ENCODE peak calls at places on chromosomes 3 and 15, in six cellular contexts. B, P, S, T, D and N are unnamed samples.

GRCh38 chr3:183275418-183275817 is 22.4 kb downstream of the B3GNT5 start:
- DNase-seq in S (peak), T (no peak), D (no peak), B (no peak), P (no peak), N (no peak)

GRCh38 chr3:159929181-159929893 is 59.3 kb upstream of the IL12A start:
- DNase-seq in P (peak), B (no peak), D (no peak), S (peak), T (no peak), N (no peak)

GRCh38 chr3:48301814-48302194 is 31.7 kb downstream of the SPINK8 start:
- DNase-seq in D (no peak), S (peak), B (peak), P (peak), T (peak), N (peak)

GRCh38 chr3:23959147-23959900 is 14.2 kb downstream of the NR1D2 start:
- DNase-seq in S (no peak), T (no peak), D (no peak), P (peak), B (no peak), N (no peak)

GRCh38 chr3:4139462-4140140 is 163.6 kb upstream of the SETMAR start:
- DNase-seq in B (no peak), P (no peak), D (no peak), S (no peak), T (no peak), N (no peak)

GRCh38 chr3:12372762-12373280 is 84.0 kb downstream of the PPARG start:
- DNase-seq in B (no peak), T (no peak), D (no peak), P (no peak), S (no peak), N (no peak)

GRCh38 chr3:114274929-114275328 is 18.9 kb upstream of the TIGIT start:
- DNase-seq in B (no peak), T (no peak), S (peak), P (no peak), D (no peak), N (no peak)

GRCh38 chr15:38972831-38973230 is 408.2 kb upstream of the RASGRP1 start:
- DNase-seq in S (no peak), B (no peak), D (no peak), T (no peak), P (no peak), N (no peak)

GRCh38 chr3:29416514-29416913 is 135.6 kb downstream of the RBMS3 start:
- DNase-seq in P (no peak), S (no peak), B (no peak), T (no peak), D (no peak), N (no peak)

GRCh38 chr3:39990532-39990931 is 181.1 kb downstream of the MYRIP start:
- DNase-seq in T (peak), D (no peak), S (peak), B (no peak), P (peak), N (no peak)

GRCh38 chr15:68407141-68407885 is 24.6 kb downstream of the ITGA11 start:
- DNase-seq in B (peak), T (peak), S (no peak), P (no peak), D (no peak), N (peak)

GRCh38 chr3:144645300-144645699 is 673.7 kb downstream of the DIPK2A start:
- DNase-seq in T (no peak), P (peak), D (no peak), S (no peak), B (no peak), N (no peak)

GRCh38 chr3:127781411-127782001 is 40.8 kb downstream of the MGLL start:
- DNase-seq in T (no peak), P (no peak), S (no peak), B (no peak), D (peak), N (no peak)

GRCh38 chr3:68915973-68916372 is 16.4 kb downstream of the TAFA4 start:
- DNase-seq in S (no peak), P (no peak), D (no peak), T (no peak), B (no peak), N (no peak)

GRCh38 chr3:58032186-58032585 is 24.0 kb downstream of the FLNB start:
- DNase-seq in S (no peak), B (no peak), D (no peak), P (no peak), T (no peak), N (no peak)

GRCh38 chr3:53939081-53939582 is 47.5 kb upstream of the SELENOK start:
- DNase-seq in P (no peak), D (no peak), T (no peak), B (no peak), S (no peak), N (no peak)

GRCh38 chr3:153658151-153658550 is 463.0 kb upstream of the ARHGEF26 start:
- DNase-seq in T (no peak), P (no peak), B (no peak), D (no peak), S (no peak), N (no peak)

GRCh38 chr3:73669268-73669667 is 44.5 kb upstream of the PDZRN3 start:
- DNase-seq in P (no peak), S (no peak), T (no peak), D (no peak), B (no peak), N (no peak)

GRCh38 chr3:71725279-71725991 is at the start of gene EIF4E3:
- DNase-seq in P (peak), T (peak), B (no peak), D (peak), S (peak), N (peak)

GRCh38 chr3:165181556-165181955 is 14.6 kb downstream of the SLITRK3 start:
- DNase-seq in S (no peak), D (no peak), T (no peak), P (no peak), B (no peak), N (no peak)

GRCh38 chr3:69411331-69411730 is 25.4 kb upstream of the FRMD4B start:
- DNase-seq in B (no peak), S (no peak), P (no peak), D (no peak), T (no peak), N (no peak)

GRCh38 chr3:169146112-169146665 is 517.3 kb downstream of the MECOM start:
- DNase-seq in D (peak), P (peak), B (no peak), T (peak), S (peak), N (no peak)

GRCh38 chr3:171284308-171285075 is 175.7 kb downstream of the TNIK start:
- DNase-seq in P (no peak), B (no peak), S (no peak), D (no peak), T (no peak), N (peak)

GRCh38 chr3:87694678-87695077 is 364.1 kb downstream of the CGGBP1 start:
- DNase-seq in P (no peak), B (no peak), D (no peak), S (no peak), T (no peak), N (no peak)

GRCh38 chr3:195868336-195868865 is 40.0 kb downstream of the TNK2 start:
- DNase-seq in P (no peak), D (no peak), S (no peak), T (no peak), B (no peak), N (no peak)

GRCh38 chr15:43930079-43930478 is 103.3 kb downstream of the WDR76 start:
- DNase-seq in D (peak), S (no peak), B (no peak), T (no peak), P (peak), N (no peak)

GRCh38 chr3:171878441-171879225 is 35.5 kb downstream of the TMEM212 start:
- DNase-seq in T (no peak), B (no peak), D (no peak), S (no peak), P (peak), N (no peak)

GRCh38 chr3:16482194-16482769 is 31.2 kb downstream of the RFTN1 start:
- DNase-seq in P (no peak), D (no peak), B (no peak), T (no peak), S (no peak), N (no peak)

GRCh38 chr3:146100825-146101444 is 60.0 kb downstream of the PLOD2 start:
- DNase-seq in T (no peak), B (no peak), S (no peak), D (no peak), P (no peak), N (no peak)

GRCh38 chr3:72411102-72411501 is 437.1 kb downstream of the SHQ1 start:
- DNase-seq in D (no peak), B (no peak), P (no peak), T (no peak), S (no peak), N (no peak)

GRCh38 chr3:169665264-169666078 is 2.0 kb upstream of the MECOM start:
- DNase-seq in T (no peak), S (no peak), D (no peak), B (no peak), P (peak), N (no peak)

GRCh38 chr15:25247418-25248030 is 191.3 kb downstream of the UBE3A start:
- DNase-seq in D (peak), P (no peak), B (peak), T (peak), S (no peak), N (no peak)

GRCh38 chr3:73401616-73402265 is 223.0 kb downstream of the PDZRN3 start:
- DNase-seq in T (no peak), P (no peak), S (no peak), D (no peak), B (no peak), N (no peak)

GRCh38 chr3:111981457-111981763 is 2.6 kb downstream of the ABHD10 start:
- DNase-seq in T (no peak), B (no peak), D (no peak), S (no peak), P (no peak), N (no peak)

GRCh38 chr3:89851974-89852621 is 744.7 kb downstream of the EPHA3 start:
- DNase-seq in T (peak), S (no peak), P (peak), B (no peak), D (no peak), N (no peak)

GRCh38 chr3:27089641-27090040 is 279.5 kb downstream of the NEK10 start:
- DNase-seq in P (no peak), S (no peak), B (no peak), D (no peak), T (no peak), N (no peak)

GRCh38 chr3:46353639-46354410 is at the start of gene CCR2:
- DNase-seq in D (no peak), S (no peak), P (no peak), B (no peak), T (no peak), N (no peak)

GRCh38 chr3:102165367-102165766 is 269.4 kb upstream of the ZPLD1 start:
- DNase-seq in D (no peak), P (no peak), T (no peak), S (no peak), B (no peak), N (no peak)

GRCh38 chr15:98730860-98731711 is 82.7 kb downstream of the IGF1R start:
- DNase-seq in S (no peak), D (no peak), B (no peak), T (no peak), P (no peak), N (no peak)
- H3K27ac ChIP-seq in S (no peak), D (no peak), B (peak), T (peak), P (no peak), N (peak)

GRCh38 chr3:98553021-98553563 is 21.3 kb downstream of the GPR15 start:
- DNase-seq in D (no peak), P (no peak), B (no peak), T (no peak), S (no peak), N (no peak)
- TF ChIP-seq POLR2AphosphoS5 in D (no peak), P (no peak), B (no peak), T (no peak), S (no peak), N (no peak)

DNA sequence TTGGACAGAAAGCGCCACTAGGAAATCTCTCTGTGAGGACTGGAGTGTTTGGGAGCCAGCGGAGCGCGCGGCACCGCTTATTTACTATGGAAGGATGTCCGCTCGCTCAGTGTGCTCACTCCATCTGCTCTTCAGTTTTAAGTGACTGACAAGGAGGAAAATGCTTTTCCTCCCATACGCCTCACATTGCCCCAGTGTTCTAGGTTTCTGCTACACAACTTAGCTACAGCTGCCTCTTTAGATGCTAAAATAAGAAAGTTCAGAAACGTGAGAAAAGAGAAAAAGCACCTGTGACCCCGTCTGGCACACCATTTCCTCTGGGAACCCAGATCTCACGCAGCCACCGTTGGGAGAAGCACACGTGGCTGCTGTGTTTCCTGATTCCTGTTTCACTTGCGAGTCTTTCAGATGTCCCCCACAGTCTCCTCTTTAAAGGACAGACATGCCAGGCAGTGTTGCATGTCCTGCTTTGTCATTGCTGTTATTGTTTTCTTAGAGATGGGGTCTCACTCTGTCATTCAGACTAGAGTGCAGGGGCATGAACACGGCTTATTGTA is 11.7 kb upstream of the MUSTN1 start:
- DNase-seq in B (no peak), T (no peak), S (no peak), P (no peak), D (no peak), N (no peak)
- H3K4me3 ChIP-seq in B (no peak), T (no peak), S (no peak), P (no peak), D (no peak), N (no peak)

DNA sequence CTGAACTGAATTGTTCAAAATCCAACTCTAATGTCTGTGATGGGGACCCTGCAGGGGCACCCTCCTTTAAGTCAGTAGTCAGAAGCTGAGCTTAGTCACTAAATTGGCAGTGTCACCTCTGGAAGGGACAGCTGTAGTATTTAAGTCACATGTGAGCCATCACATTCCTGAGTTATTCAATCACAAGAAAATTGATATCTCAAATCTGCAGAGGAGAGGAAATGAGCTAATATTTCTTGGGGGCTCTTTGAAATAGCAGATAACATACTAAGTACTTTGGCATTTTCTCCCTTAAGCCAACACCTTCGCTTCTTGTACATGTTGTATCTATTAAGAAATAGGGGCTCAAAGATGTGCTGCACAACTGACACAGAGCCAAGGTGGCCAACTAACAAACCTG is 63.0 kb downstream of the ABHD5 start:
- DNase-seq in S (no peak), P (no peak), D (no peak), B (no peak), T (no peak), N (no peak)
- H3K27ac ChIP-seq in S (no peak), P (no peak), D (no peak), B (no peak), T (no peak), N (no peak)

DNA sequence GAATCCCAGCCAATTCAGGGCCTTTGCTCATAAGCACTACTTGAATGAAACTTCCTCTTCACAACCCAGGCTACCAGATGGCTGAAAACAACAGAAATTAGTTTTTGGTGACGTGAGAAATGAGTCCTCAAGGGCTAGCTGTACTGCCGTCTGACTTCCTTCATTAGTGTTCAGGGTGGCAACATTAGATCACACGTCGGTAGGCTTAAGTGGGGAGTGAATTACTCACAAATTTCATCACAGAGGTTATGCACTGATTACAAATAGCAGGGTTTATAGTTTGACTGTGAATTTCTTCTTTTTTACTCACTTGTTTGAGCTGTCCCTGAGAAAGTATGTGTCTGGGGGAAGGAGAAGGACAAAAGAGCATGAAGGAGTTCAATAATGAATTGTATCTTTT is 397.2 kb downstream of the GAP43 start:
- DNase-seq in S (no peak), T (no peak), P (no peak), B (no peak), D (no peak), N (no peak)
- TF ChIP-seq POLR2AphosphoS5 in S (no peak), T (no peak), P (no peak), B (no peak), D (no peak), N (no peak)

GRCh38 chr15:28943611-28944230 is 57.9 kb downstream of the APBA2 start:
- DNase-seq in P (no peak), S (no peak), B (no peak), T (peak), D (peak), N (no peak)

GRCh38 chr15:28944286-28944685 is 58.5 kb downstream of the APBA2 start:
- DNase-seq in P (no peak), B (no peak), S (no peak), T (peak), D (peak), N (peak)

GRCh38 chr15:28943146-28943545 is 57.4 kb downstream of the APBA2 start:
- DNase-seq in P (no peak), B (no peak), T (peak), S (no peak), D (peak), N (no peak)

GRCh38 chr15:28942046-28942445 is 56.3 kb downstream of the APBA2 start:
- DNase-seq in D (peak), S (no peak), T (peak), P (no peak), B (no peak), N (peak)

DNA sequence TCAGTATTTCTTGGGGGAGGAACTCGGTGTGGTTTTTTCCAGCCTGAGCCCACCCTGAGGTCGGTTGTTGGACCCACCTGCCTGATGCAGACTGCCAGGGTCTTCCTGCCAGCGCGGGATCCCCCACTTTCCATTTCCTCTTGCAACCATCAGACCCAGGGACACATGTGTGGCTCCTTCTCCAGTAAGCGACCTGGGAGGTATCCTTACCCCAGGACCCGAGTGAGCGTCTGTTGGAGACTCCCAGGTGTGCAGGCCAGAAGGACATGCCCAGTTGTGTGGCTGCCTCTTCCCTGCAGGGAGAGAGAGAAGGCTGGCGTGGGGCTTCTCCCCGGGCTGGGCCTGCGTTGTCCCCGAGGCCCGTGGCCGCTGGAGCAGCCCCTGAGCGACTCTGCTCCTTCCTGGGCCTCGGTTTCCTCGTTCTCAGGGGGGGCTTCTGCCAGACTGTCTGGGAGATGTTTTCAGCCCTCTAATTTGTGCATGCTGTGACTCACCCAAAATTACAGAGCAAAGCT is 56.8 kb downstream of the APBA2 start:
- DNase-seq in P (no peak), T (peak), B (no peak), D (peak), S (no peak), N (peak)
- H3K4me3 ChIP-seq in P (no peak), T (no peak), B (no peak), D (no peak), S (no peak), N (no peak)

GRCh38 chr3:197520311-197521276 is 35.2 kb downstream of the BDH1 start:
- DNase-seq in T (peak), P (peak), B (no peak), D (no peak), S (peak), N (no peak)

GRCh38 chr3:197521277-197522182 is 34.2 kb downstream of the BDH1 start:
- DNase-seq in T (no peak), D (no peak), P (no peak), S (no peak), B (no peak), N (no peak)

GRCh38 chr3:197522183-197522715 is 33.5 kb downstream of the BDH1 start:
- DNase-seq in S (no peak), T (peak), P (no peak), B (no peak), D (no peak), N (no peak)

GRCh38 chr3:197518794-197519451 is 36.8 kb downstream of the BDH1 start:
- DNase-seq in D (no peak), P (no peak), T (no peak), S (no peak), B (no peak), N (no peak)

DNA sequence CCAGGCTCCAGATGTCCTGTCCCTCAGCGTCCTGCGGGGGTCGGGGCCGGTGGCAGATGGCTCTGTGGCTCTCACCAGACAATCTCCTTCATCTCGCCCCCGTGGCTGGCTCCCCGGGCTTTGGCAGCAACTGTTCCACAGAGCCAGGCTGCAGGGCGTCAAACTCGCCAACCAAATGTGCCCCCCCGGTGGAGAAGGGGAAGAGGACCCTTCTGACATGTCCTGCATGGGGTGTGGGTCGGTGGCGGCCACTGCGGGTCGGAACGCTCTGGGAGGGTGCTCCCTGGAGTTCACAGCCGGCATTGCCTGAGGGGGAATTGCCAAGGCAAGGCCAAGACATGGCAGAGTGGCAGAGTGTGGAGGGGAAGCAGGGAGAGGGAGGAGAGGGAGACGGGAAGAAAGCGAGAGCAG is 36.0 kb downstream of the BDH1 start:
- DNase-seq in T (no peak), P (no peak), B (no peak), S (no peak), D (no peak), N (no peak)
- H3K27ac ChIP-seq in T (peak), P (no peak), B (no peak), S (no peak), D (no peak), N (no peak)

GRCh38 chr15:29337156-29337959 is 67.7 kb upstream of the NSMCE3 start:
- DNase-seq in D (no peak), S (no peak), P (no peak), T (no peak), B (no peak), N (no peak)
- TF ChIP-seq POLR2AphosphoS5 in D (no peak), S (no peak), P (no peak), T (no peak), B (no peak), N (no peak)